ENCODE peak calls at places on chromosome 4, in four cellular contexts. J, S, Q and V are unnamed samples.

GRCh38 chr4:102815981-102816380 is 11.4 kb downstream of the UBE2D3 start:
- ATAC-seq in J (no peak), S (peak), Q (peak), V (peak)

GRCh38 chr4:13399257-13399656 is 84.9 kb downstream of the RAB28 start:
- ATAC-seq in J (no peak), S (no peak), Q (no peak), V (no peak)

GRCh38 chr4:71240094-71240493 is 98.7 kb upstream of the SLC4A4 start:
- ATAC-seq in J (no peak), S (no peak), Q (peak), V (no peak)

GRCh38 chr4:85681194-85681803 is 206.3 kb downstream of the ARHGAP24 start:
- ATAC-seq in J (no peak), S (no peak), Q (peak), V (peak)

GRCh38 chr4:48058620-48059530 is 42.3 kb downstream of the NIPAL1 start:
- ATAC-seq in J (no peak), S (no peak), Q (no peak), V (no peak)

GRCh38 chr4:61202638-61203495 is 2.7 kb downstream of the ADGRL3 start:
- ATAC-seq in J (peak), S (no peak), Q (peak), V (no peak)

GRCh38 chr4:38169524-38169923 is 209.3 kb downstream of the PTTG2 start:
- ATAC-seq in J (no peak), S (peak), Q (no peak), V (no peak)

GRCh38 chr4:72858328-72858727 is 211.2 kb downstream of the COX18 start:
- ATAC-seq in J (no peak), S (no peak), Q (peak), V (no peak)

GRCh38 chr4:164874791-164875190 is 2.2 kb upstream of the APELA start:
- ATAC-seq in J (no peak), S (no peak), Q (no peak), V (no peak)

GRCh38 chr4:148203056-148203898 is 238.9 kb downstream of the NR3C2 start:
- ATAC-seq in J (no peak), S (no peak), Q (peak), V (no peak)

GRCh38 chr4:188012546-188012945 is 17.0 kb downstream of the ZFP42 start:
- ATAC-seq in J (no peak), S (no peak), Q (no peak), V (no peak)

GRCh38 chr4:72430050-72430449 is 139.0 kb downstream of the ADAMTS3 start:
- ATAC-seq in J (no peak), S (no peak), Q (no peak), V (no peak)

GRCh38 chr4:73912191-73912590 is 43.0 kb downstream of the CXCL1 start:
- ATAC-seq in J (no peak), S (no peak), Q (no peak), V (no peak)

GRCh38 chr4:98833384-98833783 is 95.5 kb downstream of the EIF4E start:
- ATAC-seq in J (no peak), S (no peak), Q (no peak), V (no peak)

GRCh38 chr4:1556541-1557220 is 127.4 kb downstream of the FAM53A start:
- ATAC-seq in J (no peak), S (no peak), Q (no peak), V (no peak)

GRCh38 chr4:39330353-39330752 is 35.8 kb downstream of the RFC1 start:
- ATAC-seq in J (no peak), S (no peak), Q (no peak), V (no peak)

GRCh38 chr4:7295917-7296660 is 103.8 kb downstream of the SORCS2 start:
- ATAC-seq in J (peak), S (peak), Q (peak), V (no peak)

GRCh38 chr4:173652283-173652931 is 122.4 kb upstream of the HAND2 start:
- ATAC-seq in J (no peak), S (no peak), Q (no peak), V (peak)

GRCh38 chr4:72319596-72319995 is 249.4 kb downstream of the ADAMTS3 start:
- ATAC-seq in J (no peak), S (no peak), Q (no peak), V (no peak)

GRCh38 chr4:185811509-185812364 is at the start of gene SORBS2:
- ATAC-seq in J (peak), S (peak), Q (peak), V (no peak)

GRCh38 chr4:69092980-69093568 is 3.2 kb upstream of the UGT2B7 start:
- ATAC-seq in J (no peak), S (no peak), Q (no peak), V (no peak)

GRCh38 chr4:18042754-18043153 is 21.2 kb upstream of the LCORL start:
- ATAC-seq in J (no peak), S (peak), Q (no peak), V (no peak)

GRCh38 chr4:180028682-180029081 is 2214.5 kb upstream of the TENM3 start:
- ATAC-seq in J (no peak), S (peak), Q (no peak), V (no peak)

GRCh38 chr4:7134737-7135388 is 57.5 kb upstream of the SORCS2 start:
- ATAC-seq in J (peak), S (peak), Q (peak), V (peak)

GRCh38 chr4:29722253-29722652 is 997.9 kb upstream of the PCDH7 start:
- ATAC-seq in J (no peak), S (no peak), Q (no peak), V (no peak)

GRCh38 chr4:40438384-40439026 is 103.4 kb downstream of the CHRNA9 start:
- ATAC-seq in J (no peak), S (no peak), Q (no peak), V (no peak)

GRCh38 chr4:48162162-48162561 is 28.1 kb upstream of the TXK start:
- ATAC-seq in J (no peak), S (no peak), Q (peak), V (no peak)

DNA sequence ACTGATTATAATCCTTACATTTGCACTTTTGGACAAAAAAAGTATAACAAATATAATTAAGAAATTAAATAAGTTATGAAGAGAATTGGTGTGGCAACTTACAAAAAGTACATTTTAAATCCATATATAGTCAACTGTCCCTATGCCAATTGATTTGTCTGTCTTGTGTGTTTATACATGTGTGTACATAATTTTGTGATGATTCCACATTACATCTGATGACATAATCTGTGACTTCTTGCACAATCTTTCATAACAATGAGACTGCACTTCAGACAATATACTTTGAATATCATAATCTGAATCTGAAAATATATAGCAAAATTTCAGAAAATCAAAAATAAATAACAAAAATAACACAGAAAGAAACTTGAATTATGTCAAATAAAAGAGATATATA is 953.4 kb downstream of the FAT4 start:
- ATAC-seq in J (no peak), S (no peak), Q (no peak), V (no peak)
- TF ChIP-seq POLR2AphosphoS5 in J (no peak), S (no peak), Q (no peak), V (no peak)

GRCh38 chr4:76948441-76949292 is 885 bp upstream of the SEPTIN11 start:
- ATAC-seq in J (peak), S (peak), Q (peak), V (peak)
- TF ChIP-seq POLR2AphosphoS5 in J (no peak), S (peak), Q (peak), V (peak)

DNA sequence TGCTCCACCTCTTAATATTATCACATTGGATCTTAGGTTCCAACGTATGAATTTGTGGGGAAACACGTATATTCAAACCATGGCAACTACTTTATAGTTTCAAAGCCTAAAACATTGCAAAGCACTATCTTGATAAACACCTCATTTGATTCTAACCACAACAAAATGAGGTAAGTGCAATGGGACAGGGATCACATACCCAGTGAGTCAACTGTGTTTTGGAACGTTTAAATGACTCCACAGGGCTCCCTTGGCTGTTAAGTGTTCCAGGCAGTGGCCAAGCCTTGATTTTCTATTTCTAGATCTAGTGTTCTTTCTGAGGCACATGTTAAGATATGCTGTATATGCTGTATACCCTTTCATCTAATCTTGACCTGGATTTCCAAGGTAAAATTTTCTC is 54.5 kb upstream of the C1QTNF7 start:
- ATAC-seq in J (no peak), S (no peak), Q (no peak), V (no peak)
- TF ChIP-seq POLR2AphosphoS5 in J (no peak), S (no peak), Q (no peak), V (no peak)

GRCh38 chr4:45036677-45037076 is 310.3 kb upstream of the GNPDA2 start:
- ATAC-seq in J (no peak), S (no peak), Q (no peak), V (no peak)
- TF ChIP-seq POLR2AphosphoS5 in J (no peak), S (no peak), Q (no peak), V (no peak)

DNA sequence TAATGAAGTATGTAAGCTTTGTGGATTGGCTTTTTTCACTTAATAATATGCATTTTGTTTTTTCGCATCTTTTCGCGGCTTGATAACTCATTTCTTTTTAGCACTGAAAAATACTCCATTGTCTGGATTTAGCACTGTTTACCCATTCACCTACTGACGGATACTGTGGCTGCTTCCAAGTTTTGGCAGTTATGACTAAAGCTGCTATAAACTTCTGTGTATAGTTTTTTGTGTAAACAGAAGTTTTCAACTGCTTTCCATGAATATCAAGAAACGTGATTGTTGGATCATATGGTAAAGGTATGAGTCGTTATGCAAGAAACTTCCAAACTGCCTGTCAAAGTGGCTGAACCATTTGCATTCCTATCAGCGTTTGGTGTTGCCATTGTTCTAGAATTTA is 87.6 kb downstream of the BMP3 start:
- ATAC-seq in J (no peak), S (no peak), Q (no peak), V (no peak)
- TF ChIP-seq POLR2AphosphoS5 in J (no peak), S (no peak), Q (no peak), V (no peak)

DNA sequence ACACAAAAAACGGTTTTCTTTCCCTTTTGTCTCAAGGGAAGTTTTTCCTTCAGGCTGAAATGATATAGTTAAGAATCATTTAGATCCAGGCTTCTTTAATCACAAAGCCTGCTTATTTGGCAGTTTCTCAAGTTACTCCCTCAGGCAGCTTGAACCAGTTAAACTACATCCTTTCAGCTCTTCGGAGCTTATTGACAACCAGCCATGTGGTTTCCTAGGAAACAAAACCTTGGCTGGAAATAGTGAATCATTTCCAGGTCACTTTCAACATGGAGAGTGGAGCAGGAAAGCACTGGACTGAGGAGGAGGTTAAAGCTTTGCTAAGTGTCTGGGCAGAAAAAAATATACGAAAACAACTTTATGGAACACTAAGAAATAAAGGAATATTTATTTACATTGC is 23.0 kb upstream of the AASDH start:
- ATAC-seq in J (peak), S (peak), Q (peak), V (peak)
- TF ChIP-seq POLR2AphosphoS5 in J (no peak), S (peak), Q (no peak), V (peak)

DNA sequence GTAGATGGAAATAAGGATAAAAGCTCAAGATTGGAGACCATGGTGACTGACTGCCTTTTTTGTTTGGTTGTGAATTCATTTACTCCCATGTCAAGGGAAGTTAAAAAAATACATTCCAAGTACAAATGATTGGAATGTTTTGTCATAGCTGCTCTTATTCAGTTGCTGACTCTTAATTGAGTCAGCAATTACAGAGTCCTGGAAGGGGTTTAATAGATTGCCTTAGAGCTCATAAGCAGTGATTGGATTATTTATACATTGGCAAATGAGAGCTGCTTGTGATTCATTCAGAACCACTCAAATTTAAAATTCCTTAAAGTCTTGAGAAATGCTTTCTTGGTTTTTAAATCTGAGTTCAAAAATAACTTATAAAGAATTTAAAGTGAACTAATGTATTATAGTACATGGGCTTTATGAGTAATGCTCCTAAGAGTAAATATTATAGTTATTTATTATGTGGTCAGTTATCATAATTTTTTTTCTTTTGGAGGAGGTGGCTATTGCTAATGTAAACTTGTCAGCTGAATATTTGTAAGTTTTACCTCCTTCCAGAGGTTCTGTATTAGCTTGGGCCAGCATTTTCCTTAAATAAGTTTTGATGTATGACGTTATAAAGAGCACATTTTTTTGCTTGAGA is 13.6 kb downstream of the JADE1 start:
- ATAC-seq in J (peak), S (peak), Q (peak), V (peak)
- TF ChIP-seq POLR2AphosphoS5 in J (no peak), S (no peak), Q (no peak), V (peak)

DNA sequence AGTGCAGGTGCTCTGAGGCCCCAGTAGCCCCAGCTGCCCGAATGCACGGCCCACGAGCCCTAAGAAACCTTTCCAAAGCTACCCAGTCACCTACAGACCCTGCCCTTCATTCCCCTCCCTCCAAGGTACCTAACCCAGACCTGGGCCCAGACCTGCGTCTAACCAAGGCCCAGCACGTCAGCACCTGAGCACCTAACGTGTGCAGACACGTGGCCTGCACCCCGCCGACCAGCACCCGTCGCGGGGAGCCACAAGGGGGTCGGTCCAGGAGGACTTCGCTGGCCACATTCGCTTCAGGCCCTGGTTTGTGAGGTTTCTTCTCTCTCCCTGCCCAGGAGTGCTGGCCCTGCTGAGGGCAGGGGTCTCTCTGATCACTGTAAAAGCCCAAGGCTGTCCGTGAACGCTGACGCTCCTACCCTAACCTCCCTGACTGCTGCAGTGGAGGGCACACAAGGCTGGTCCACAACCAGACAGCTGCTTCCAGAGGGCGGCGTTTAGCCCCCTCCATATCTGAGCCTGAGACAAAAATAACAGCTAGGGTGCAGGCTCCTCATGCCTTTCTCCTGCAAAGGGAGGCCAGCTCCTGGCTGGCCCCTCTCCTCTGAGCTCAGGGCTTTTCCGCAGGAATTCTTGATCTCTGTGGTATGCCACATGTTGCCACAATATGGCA is 31.8 kb downstream of the WDR1 start:
- ATAC-seq in J (no peak), S (no peak), Q (no peak), V (peak)
- TF ChIP-seq POLR2AphosphoS5 in J (no peak), S (no peak), Q (no peak), V (no peak)

GRCh38 chr4:82181789-82182188 is 192.0 kb downstream of the HNRNPD start:
- ATAC-seq in J (no peak), S (no peak), Q (no peak), V (no peak)
- TF ChIP-seq POLR2AphosphoS5 in J (no peak), S (no peak), Q (no peak), V (no peak)